ENCODE peak calls at places on chromosomes 3 and 15, in eight cellular contexts. O is H1, E is lower leg skin, L is A549, P is ovary, N is breast epithelium, D is IMR-90, R is gastrocnemius medialis. B is an unnamed sample.

GRCh38 chr15:65303687-65304392 is 637 bp upstream of the RNU5B-1 start:
- DNase-seq in P (peak; percentile 55), O (no peak), D (peak; percentile 43), N (peak; percentile 59), R (peak; percentile 55), L (no peak), E (peak; percentile 49), B (peak; percentile 85)

GRCh38 chr3:9914559-9915251 is 2.2 kb upstream of the IL17RC start:
- DNase-seq in O (no peak), R (no peak), D (no peak), E (no peak), N (no peak), L (no peak), P (no peak), B (no peak)

GRCh38 chr3:178350763-178351162 is 185.5 kb upstream of the KCNMB2 start:
- DNase-seq in R (no peak), E (no peak), O (no peak), P (no peak), D (peak; percentile 58), L (no peak), N (no peak), B (no peak)

GRCh38 chr3:2657408-2657807 is 452.8 kb downstream of the IL5RA start:
- DNase-seq in D (peak; percentile 95), O (no peak), N (no peak), E (no peak), L (no peak), R (no peak), P (no peak), B (no peak)

GRCh38 chr15:77493324-77493907 is 72.7 kb downstream of the HMG20A start:
- DNase-seq in L (no peak), O (no peak), R (no peak), P (no peak), E (no peak), N (no peak), D (peak; percentile 64), B (no peak)

GRCh38 chr3:71372911-71373637 is 210.5 kb downstream of the FOXP1 start:
- DNase-seq in E (no peak), R (no peak), O (no peak), L (no peak), P (no peak), N (no peak), D (no peak), B (no peak)

GRCh38 chr3:30342319-30343060 is 263.9 kb upstream of the TGFBR2 start:
- DNase-seq in L (peak; percentile 49), E (peak; percentile 78), N (peak; percentile 51), O (no peak), P (peak; percentile 57), R (peak; percentile 43), D (peak; percentile 96), B (peak; percentile 68)

GRCh38 chr15:64630403-64631107 is 144.8 kb downstream of the RBPMS2 start:
- DNase-seq in E (no peak), R (no peak), P (no peak), D (peak; percentile 74), N (no peak), L (no peak), O (no peak), B (no peak)

GRCh38 chr3:190826018-190826417 is 36.5 kb downstream of the GMNC start:
- DNase-seq in L (no peak), P (no peak), D (no peak), R (no peak), O (no peak), E (no peak), N (peak; percentile 47), B (no peak)

GRCh38 chr3:152121292-152121654 is 147.5 kb upstream of the MBNL1 start:
- DNase-seq in R (no peak), N (no peak), L (no peak), D (peak; percentile 95), E (no peak), P (no peak), O (no peak), B (no peak)

GRCh38 chr3:55893045-55893664 is 406.0 kb upstream of the WNT5A start:
- DNase-seq in O (no peak), R (no peak), D (peak; percentile 81), N (no peak), L (no peak), E (no peak), P (no peak), B (no peak)

GRCh38 chr3:60225848-60226247 is 1025.4 kb downstream of the FHIT start:
- DNase-seq in P (no peak), D (no peak), O (no peak), E (no peak), L (no peak), R (no peak), N (no peak), B (no peak)

DNA sequence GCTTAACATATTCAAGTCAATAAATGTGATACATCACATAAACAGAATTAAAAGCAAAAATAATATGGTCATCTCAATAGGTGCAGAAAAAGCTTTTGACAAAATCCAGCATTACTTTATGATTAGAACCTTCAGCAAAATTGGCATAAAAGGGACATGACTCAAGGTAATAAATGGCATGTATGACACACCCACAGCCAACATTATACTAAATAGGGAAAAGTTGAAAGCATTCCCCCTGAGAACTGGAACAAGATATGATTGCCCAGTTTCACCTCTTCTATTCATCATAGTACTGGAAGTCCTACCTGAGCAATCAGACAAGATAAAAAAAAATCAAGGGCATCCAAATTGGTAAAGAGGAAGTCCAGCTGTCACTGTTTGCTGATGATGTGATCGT is 594.7 kb downstream of the DIPK2A start:
- DNase-seq in O (no peak), N (no peak), D (no peak), E (no peak), R (no peak), P (no peak), L (no peak), B (no peak)
- TF ChIP-seq POLR2A in O (no peak), N (no peak), D (no peak), E (no peak), R (no peak), P (no peak), L (no peak), B (no peak)

DNA sequence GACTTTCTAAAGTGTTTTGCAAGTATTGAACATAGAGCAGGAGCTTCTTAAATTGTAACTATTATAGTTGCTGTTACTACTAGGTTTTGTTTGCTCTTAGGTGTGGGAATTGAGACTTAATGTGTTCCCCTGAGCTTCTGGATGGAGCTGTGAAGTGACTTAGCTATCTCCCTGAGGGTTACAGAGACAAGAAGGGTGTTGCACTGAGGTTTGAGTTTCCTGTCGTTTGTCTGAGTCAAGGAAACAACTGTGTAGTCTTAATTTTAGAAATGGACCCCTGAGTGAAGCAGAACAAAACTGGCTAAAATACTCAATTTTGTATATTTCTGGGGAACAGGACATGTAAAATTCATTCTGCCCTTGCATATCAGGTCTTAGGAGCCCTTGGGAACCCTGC is 20.4 kb downstream of the TTC21A start:
- DNase-seq in E (no peak), O (no peak), P (no peak), L (no peak), D (no peak), N (no peak), R (no peak), B (no peak)
- TF ChIP-seq POLR2A in E (no peak), O (no peak), P (no peak), L (no peak), D (no peak), N (no peak), R (no peak), B (no peak)

GRCh38 chr3:14650193-14650592 is 1.4 kb upstream of the CCDC174 start:
- DNase-seq in O (no peak), R (no peak), P (no peak), N (no peak), E (no peak), D (no peak), L (no peak), B (no peak)
- TF ChIP-seq POLR2A in O (no peak), R (no peak), P (no peak), N (no peak), E (no peak), D (no peak), L (no peak), B (no peak)

DNA sequence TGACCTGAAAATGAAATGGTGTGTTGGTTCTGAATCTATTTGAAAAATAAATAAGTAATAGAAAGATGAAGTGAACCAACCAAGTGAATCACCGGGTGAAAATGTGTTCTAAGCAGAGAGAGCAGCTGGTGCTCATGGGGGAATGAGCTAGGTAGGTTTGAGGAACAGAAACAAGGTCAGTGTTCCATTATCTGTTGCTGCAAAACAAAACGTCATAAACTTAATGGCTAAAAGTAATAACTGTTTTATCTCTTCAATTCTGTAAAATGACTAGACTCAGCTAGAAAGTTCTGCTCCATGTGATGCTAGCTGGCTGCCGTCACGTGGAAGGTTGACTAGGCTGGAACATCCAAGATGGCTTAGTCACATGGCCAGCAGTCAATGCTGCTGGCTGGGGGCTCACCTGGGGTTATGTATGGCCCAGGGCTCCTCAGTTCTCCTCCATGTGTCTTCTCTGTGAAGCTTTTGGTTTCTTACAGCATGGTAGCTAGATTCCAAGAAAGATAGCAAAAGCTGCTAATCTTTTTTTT is 13.3 kb upstream of the SH3BP5 start:
- DNase-seq in N (no peak), R (no peak), L (no peak), P (no peak), D (no peak), E (no peak), O (no peak), B (no peak)
- TF ChIP-seq POLR2A in N (no peak), R (no peak), L (no peak), P (no peak), D (no peak), E (no peak), O (no peak), B (no peak)

DNA sequence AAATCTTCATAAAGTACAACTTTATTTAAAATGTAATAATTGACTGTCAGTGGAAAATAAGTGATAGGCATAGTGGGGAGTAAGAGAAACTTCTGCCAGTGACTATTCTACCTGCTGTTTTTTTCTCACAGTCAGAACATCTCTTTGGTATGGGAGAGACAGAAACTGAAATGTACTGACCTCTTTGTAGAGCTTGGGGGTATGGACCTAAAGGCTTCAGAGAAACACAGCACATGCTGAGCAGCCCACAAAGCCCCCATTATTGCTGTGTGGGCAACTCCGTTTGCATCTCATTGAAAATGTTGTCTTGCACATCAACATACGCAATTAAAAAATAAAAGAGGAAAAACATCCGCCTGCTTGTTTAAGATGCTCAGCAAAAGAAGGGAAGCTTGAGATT is 443.5 kb upstream of the SEMA6D start:
- DNase-seq in D (no peak), E (no peak), L (no peak), O (no peak), N (no peak), P (no peak), R (no peak), B (no peak)
- TF ChIP-seq POLR2A in D (no peak), E (no peak), L (no peak), O (no peak), N (no peak), P (no peak), R (no peak), B (no peak)